ENCODE peak calls at places on chromosomes 16 and 17, in five cellular contexts. S, X, D, W and A are unnamed samples.

GRCh38 chr16:66256919-66257318 is 109.6 kb upstream of the CDH5 start:
- DNase-seq in W (no peak), X (no peak), D (no peak), S (no peak), A (no peak)

GRCh38 chr17:60091908-60092331 is 13.2 kb upstream of the HEATR6 start:
- DNase-seq in S (no peak), D (no peak), W (no peak), X (peak; percentile 52), A (no peak)

GRCh38 chr17:41004397-41004796 is 4.5 kb downstream of the KRTAP3-1 start:
- DNase-seq in D (no peak), W (no peak), X (no peak), S (no peak), A (no peak)

GRCh38 chr16:87582221-87582965 is 19.9 kb upstream of the JPH3 start:
- DNase-seq in S (no peak), X (no peak), D (no peak), W (no peak), A (no peak)

GRCh38 chr16:28931801-28932225 is at the start of gene CD19:
- DNase-seq in D (no peak), S (no peak), W (no peak), X (no peak), A (no peak)

GRCh38 chr17:60170835-60171752 is 21.3 kb downstream of the CA4 start:
- DNase-seq in X (no peak), D (peak; percentile 69), S (peak; percentile 45), W (no peak), A (no peak)

GRCh38 chr16:73059779-73060178 is 11.9 kb upstream of the ZFHX3 start:
- DNase-seq in S (no peak), D (no peak), X (no peak), W (no peak), A (no peak)

GRCh38 chr17:41301916-41302901 is at the start of gene KRTAP29-1:
- DNase-seq in D (no peak), X (no peak), S (no peak), W (no peak), A (no peak)

GRCh38 chr16:49532243-49532870 is 158.8 kb downstream of the C16orf78 start:
- DNase-seq in S (no peak), X (no peak), W (no peak), D (no peak), A (no peak)

GRCh38 chr16:1968146-1968953 is 1.7 kb downstream of the RNF151 start:
- DNase-seq in X (no peak), S (no peak), W (no peak), D (no peak), A (no peak)

GRCh38 chr17:60970741-60971140 is 293.1 kb downstream of the BCAS3 start:
- DNase-seq in X (no peak), S (no peak), W (no peak), D (no peak), A (no peak)

GRCh38 chr17:7107012-7107754 is 7.4 kb downstream of the ASGR2 start:
- DNase-seq in X (no peak), S (no peak), D (no peak), W (no peak), A (no peak)

GRCh38 chr17:42288985-42289862 is 926 bp downstream of the STAT5A start:
- DNase-seq in S (no peak), W (peak; percentile 62), X (peak; percentile 60), D (no peak), A (no peak)

GRCh38 chr17:1829189-1829578 is 518 bp downstream of the SMYD4 start:
- DNase-seq in X (no peak), S (no peak), D (no peak), W (no peak), A (peak; percentile 5)

GRCh38 chr17:31067699-31068184 is 27.0 kb upstream of the NF1 start:
- DNase-seq in S (peak; percentile 81), D (no peak), W (no peak), X (no peak), A (peak; percentile 53)

GRCh38 chr16:73000020-73000906 is 47.7 kb downstream of the ZFHX3 start:
- DNase-seq in X (no peak), S (peak; percentile 93), W (no peak), D (no peak), A (peak; percentile 95)

GRCh38 chr16:47734987-47735594 is 274.0 kb downstream of the PHKB start:
- DNase-seq in S (no peak), D (no peak), X (no peak), W (no peak), A (no peak)

GRCh38 chr17:43524945-43525575 is 21.1 kb downstream of the ETV4 start:
- DNase-seq in D (no peak), S (no peak), W (no peak), X (no peak), A (no peak)

GRCh38 chr17:17880577-17881196 is 43.9 kb upstream of the SREBF1 start:
- DNase-seq in D (no peak), X (no peak), W (no peak), S (no peak), A (no peak)

GRCh38 chr17:17672453-17673368 is 8.5 kb upstream of the RAI1 start:
- DNase-seq in D (no peak), S (peak; percentile 76), W (no peak), X (peak; percentile 71), A (peak; percentile 53)

GRCh38 chr16:1443403-1443973 is 868 bp downstream of the CCDC154 start:
- DNase-seq in X (no peak), D (no peak), S (no peak), W (no peak), A (no peak)

GRCh38 chr16:80147021-80147680 is 393.6 kb upstream of the DYNLRB2 start:
- DNase-seq in D (no peak), S (no peak), X (no peak), W (no peak), A (no peak)

GRCh38 chr17:40458001-40458791 is 14.9 kb downstream of the IGFBP4 start:
- DNase-seq in D (no peak), X (no peak), W (no peak), S (peak; percentile 53), A (no peak)

GRCh38 chr17:67585077-67585602 is 132.6 kb upstream of the NOL11 start:
- DNase-seq in S (no peak), X (no peak), D (peak; percentile 47), W (no peak), A (no peak)

GRCh38 chr17:7703584-7704574 is 1.1 kb upstream of the EFNB3 start:
- DNase-seq in X (no peak), S (no peak), D (no peak), W (no peak), A (peak; percentile 68)

GRCh38 chr17:15268003-15268402 is 2.9 kb upstream of the PMP22 start:
- DNase-seq in W (no peak), X (no peak), S (no peak), D (no peak), A (no peak)

GRCh38 chr17:6753565-6753964 is 2.3 kb upstream of the XAF1 start:
- DNase-seq in X (no peak), W (no peak), D (no peak), S (no peak), A (no peak)

GRCh38 chr17:1379930-1380313 is 20.1 kb downstream of the YWHAE start:
- DNase-seq in X (no peak), W (no peak), D (no peak), S (peak; percentile 80), A (peak; percentile 85)

GRCh38 chr17:62592305-62593099 is 35.0 kb upstream of the MRC2 start:
- DNase-seq in X (no peak), D (no peak), W (no peak), S (no peak), A (no peak)

GRCh38 chr17:67689534-67690177 is 28.1 kb upstream of the NOL11 start:
- DNase-seq in D (peak; percentile 81), S (peak; percentile 54), X (peak; percentile 77), W (peak; percentile 49), A (peak; percentile 87)

GRCh38 chr17:1590031-1590746 is 27.6 kb upstream of the PITPNA start:
- DNase-seq in D (no peak), S (peak; percentile 63), X (no peak), W (no peak), A (peak; percentile 49)

GRCh38 chr17:81428121-81428515 is 32.9 kb downstream of the BAHCC1 start:
- DNase-seq in S (no peak), D (peak; percentile 63), W (no peak), X (peak; percentile 75), A (no peak)

GRCh38 chr16:65758620-65759019 is 607.9 kb upstream of the CDH5 start:
- DNase-seq in D (no peak), X (no peak), W (no peak), S (no peak), A (no peak)

GRCh38 chr16:67552476-67552875 is 9.8 kb upstream of the CTCF start:
- DNase-seq in S (no peak), D (no peak), X (no peak), W (no peak), A (no peak)

GRCh38 chr17:82917656-82918345 is 78.0 kb upstream of the ZNF750 start:
- DNase-seq in W (peak; percentile 21), D (no peak), S (no peak), X (peak; percentile 39), A (peak; percentile 3)